ENCODE peak calls at places on chromosomes 11 and 22, in four cellular contexts. E is ELR, Z is GOT3, O is NCI-H1092. M is an unnamed sample.

GRCh38 chr11:133981156-133981555 is 24.4 kb upstream of the IGSF9B start:
- DNase-seq in E (no peak), Z (no peak), O (no peak), M (no peak)

GRCh38 chr22:30404307-30404706 is 7.5 kb downstream of the SEC14L2 start:
- DNase-seq in E (no peak), Z (no peak), O (no peak), M (no peak)

GRCh38 chr22:33726294-33726711 is 194.0 kb downstream of the LARGE1 start:
- DNase-seq in E (no peak), Z (no peak), O (no peak), M (peak; percentile 47)

GRCh38 chr11:19777342-19778102 is 64.9 kb downstream of the NAV2 start:
- DNase-seq in E (peak; percentile 71), Z (no peak), O (no peak), M (peak; percentile 90)

GRCh38 chr11:46210133-46210636 is 67.3 kb upstream of the CREB3L1 start:
- DNase-seq in E (peak; percentile 67), Z (no peak), O (no peak), M (peak; percentile 10)

GRCh38 chr11:60844870-60845221 is 2.9 kb downstream of the CCDC86 start:
- DNase-seq in E (no peak), Z (no peak), O (no peak), M (no peak)

GRCh38 chr11:104968365-104968855 is at the start of gene CASP4:
- DNase-seq in E (peak; percentile 86), Z (no peak), O (no peak), M (peak; percentile 81)

GRCh38 chr22:33018232-33018864 is 39.8 kb downstream of the SYN3 start:
- DNase-seq in E (peak; percentile 47), Z (peak; percentile 5), O (peak; percentile 39), M (peak; percentile 54)

GRCh38 chr11:131186629-131187075 is 183.8 kb upstream of the NTM start:
- DNase-seq in E (no peak), Z (no peak), O (no peak), M (no peak)

GRCh38 chr11:119087747-119088241 is 3.1 kb downstream of the HMBS start:
- DNase-seq in E (no peak), Z (no peak), O (no peak), M (peak; percentile 22)

GRCh38 chr11:122175316-122175715 is 59.3 kb upstream of the BLID start:
- DNase-seq in E (peak; percentile 49), Z (no peak), O (no peak), M (no peak)

GRCh38 chr22:25898707-25899365 is 156.8 kb downstream of the MYO18B start:
- DNase-seq in E (peak; percentile 5), Z (no peak), O (no peak), M (peak; percentile 10)

GRCh38 chr11:65468874-65469333 is 29.9 kb upstream of the MALAT1 start:
- DNase-seq in E (peak; percentile 58), Z (no peak), O (no peak), M (peak; percentile 85)

GRCh38 chr11:14148653-14149273 is 186.2 kb downstream of the SPON1 start:
- DNase-seq in E (peak; percentile 54), Z (no peak), O (no peak), M (peak; percentile 61)

GRCh38 chr11:83021780-83022125 is 49.9 kb downstream of the RAB30 start:
- DNase-seq in E (no peak), Z (no peak), O (no peak), M (no peak)

GRCh38 chr11:68688881-68689280 is 4.5 kb downstream of the GAL start:
- DNase-seq in E (no peak), Z (no peak), O (no peak), M (no peak)

GRCh38 chr11:112922606-112923005 is 38.6 kb upstream of the NCAM1 start:
- DNase-seq in E (no peak), Z (no peak), O (no peak), M (no peak)

GRCh38 chr22:30228509-30229359 is 17.8 kb downstream of the LIF start:
- DNase-seq in E (peak; percentile 84), Z (no peak), O (no peak), M (peak; percentile 99)

GRCh38 chr11:1301220-1302000 is 8.0 kb downstream of the TOLLIP start:
- DNase-seq in E (no peak), Z (no peak), O (no peak), M (no peak)

GRCh38 chr11:114880458-114880857 is 202.1 kb downstream of the NXPE2 start:
- DNase-seq in E (no peak), Z (no peak), O (no peak), M (no peak)

GRCh38 chr11:107387666-107388065 is 70.0 kb downstream of the CWF19L2 start:
- DNase-seq in E (no peak), Z (no peak), O (no peak), M (no peak)

GRCh38 chr11:200224-201003 is 6.8 kb downstream of the BET1L start:
- DNase-seq in E (no peak), Z (no peak), O (no peak), M (no peak)

GRCh38 chr11:58046231-58046630 is 15.5 kb downstream of the OR6Q1 start:
- DNase-seq in E (no peak), Z (no peak), O (no peak), M (no peak)

GRCh38 chr11:112253605-112254242 is 6.9 kb downstream of the PLET1 start:
- DNase-seq in E (no peak), Z (no peak), O (no peak), M (no peak)

GRCh38 chr11:69073445-69073844 is 24.7 kb downstream of the TPCN2 start:
- DNase-seq in E (no peak), Z (no peak), O (no peak), M (no peak)

GRCh38 chr22:32557424-32557823 is 82.8 kb downstream of the FBXO7 start:
- DNase-seq in E (peak; percentile 28), Z (no peak), O (no peak), M (no peak)

GRCh38 chr11:118924591-118925585 is 838 bp downstream of the BCL9L start:
- DNase-seq in E (peak; percentile 63), Z (no peak), O (peak; percentile 25), M (peak; percentile 40)

GRCh38 chr11:46674463-46675287 is 25.7 kb downstream of the ARHGAP1 start:
- DNase-seq in E (no peak), Z (no peak), O (no peak), M (no peak)

GRCh38 chr11:98940913-98941312 is 79.8 kb upstream of the CNTN5 start:
- DNase-seq in E (peak; percentile 36), Z (no peak), O (no peak), M (no peak)

GRCh38 chr11:102436546-102436945 is 16.0 kb downstream of the TMEM123 start:
- DNase-seq in E (peak; percentile 55), Z (no peak), O (no peak), M (no peak)

GRCh38 chr11:29260939-29261705 is 755.7 kb downstream of the KCNA4 start:
- DNase-seq in E (peak; percentile 82), Z (no peak), O (no peak), M (peak; percentile 94)

GRCh38 chr11:78140392-78141077 is 1.1 kb upstream of the ALG8 start:
- DNase-seq in E (peak; percentile 13), Z (no peak), O (no peak), M (no peak)

GRCh38 chr11:133787379-133788103 is 57.8 kb downstream of the SPATA19 start:
- DNase-seq in E (no peak), Z (no peak), O (no peak), M (no peak)

GRCh38 chr22:47779474-47779873 is 1017.0 kb downstream of the TBC1D22A start:
- DNase-seq in E (no peak), Z (no peak), O (no peak), M (no peak)

GRCh38 chr11:76629133-76629852 is 41.3 kb downstream of the LRRC32 start:
- DNase-seq in E (peak; percentile 55), Z (no peak), O (no peak), M (no peak)

GRCh38 chr11:86101493-86101892 is 32.6 kb upstream of the PICALM start:
- DNase-seq in E (peak; percentile 74), Z (no peak), O (no peak), M (peak; percentile 75)

M was measured in kidney tubule cell.